ENCODE peak calls at places on chromosome 11, in four cellular contexts. One of them, this sample, is unnamed.

GRCh38 chr11:128690746-128691091 is 3.2 kb upstream of the FLI1 start:
- DNase-seq in uterus: no peak
- DNase-seq in AML-193: no peak
- DNase-seq in IMR-90: no peak
- DNase-seq in this sample: no peak

GRCh38 chr11:14414470-14415461 is 55.8 kb upstream of the RRAS2 start:
- DNase-seq in uterus: no peak
- DNase-seq in AML-193: no peak
- DNase-seq in IMR-90: peak
- DNase-seq in this sample: no peak

GRCh38 chr11:134584706-134585445 is 172.8 kb upstream of the B3GAT1 start:
- DNase-seq in uterus: no peak
- DNase-seq in AML-193: no peak
- DNase-seq in IMR-90: no peak
- DNase-seq in this sample: no peak

GRCh38 chr11:118998822-118999221 is 884 bp downstream of the CENATAC start:
- DNase-seq in uterus: no peak
- DNase-seq in AML-193: no peak
- DNase-seq in IMR-90: peak
- DNase-seq in this sample: peak

GRCh38 chr11:33396361-33396760 is 139.2 kb downstream of the HIPK3 start:
- DNase-seq in uterus: no peak
- DNase-seq in AML-193: no peak
- DNase-seq in IMR-90: no peak
- DNase-seq in this sample: no peak

GRCh38 chr11:17528181-17528691 is 16.0 kb downstream of the USH1C start:
- DNase-seq in uterus: peak
- DNase-seq in AML-193: peak
- DNase-seq in IMR-90: peak
- DNase-seq in this sample: peak

GRCh38 chr11:1970956-1971355 is 23.8 kb downstream of the MRPL23 start:
- DNase-seq in uterus: no peak
- DNase-seq in AML-193: no peak
- DNase-seq in IMR-90: no peak
- DNase-seq in this sample: no peak

GRCh38 chr11:27720277-27720830 is 20.1 kb upstream of the BDNF start:
- DNase-seq in uterus: no peak
- DNase-seq in AML-193: no peak
- DNase-seq in IMR-90: peak
- DNase-seq in this sample: no peak

GRCh38 chr11:104534268-104534667 is 364.0 kb downstream of the CASP12 start:
- DNase-seq in uterus: no peak
- DNase-seq in AML-193: no peak
- DNase-seq in IMR-90: peak
- DNase-seq in this sample: no peak

GRCh38 chr11:86089659-86090058 is 20.8 kb upstream of the PICALM start:
- DNase-seq in uterus: no peak
- DNase-seq in AML-193: no peak
- DNase-seq in IMR-90: no peak
- DNase-seq in this sample: no peak

GRCh38 chr11:84524422-84525051 is 1102.6 kb downstream of the DLG2 start:
- DNase-seq in uterus: no peak
- DNase-seq in AML-193: peak
- DNase-seq in IMR-90: peak
- DNase-seq in this sample: peak

GRCh38 chr11:35402751-35403454 is 16.5 kb downstream of the SLC1A2 start:
- DNase-seq in uterus: no peak
- DNase-seq in AML-193: no peak
- DNase-seq in IMR-90: no peak
- DNase-seq in this sample: no peak

GRCh38 chr11:2581151-2581930 is 118.5 kb downstream of the KCNQ1OT1 start:
- DNase-seq in uterus: no peak
- DNase-seq in AML-193: no peak
- DNase-seq in IMR-90: no peak
- DNase-seq in this sample: no peak

GRCh38 chr11:118086913-118087768 is at the start of gene SMIM35:
- DNase-seq in uterus: no peak
- DNase-seq in AML-193: no peak
- DNase-seq in IMR-90: no peak
- DNase-seq in this sample: no peak

GRCh38 chr11:65576867-65577755 is 1.3 kb downstream of the EHBP1L1 start:
- DNase-seq in uterus: peak
- DNase-seq in AML-193: peak
- DNase-seq in IMR-90: peak
- DNase-seq in this sample: peak

GRCh38 chr11:22244986-22245592 is 52.2 kb downstream of the ANO5 start:
- DNase-seq in uterus: no peak
- DNase-seq in AML-193: peak
- DNase-seq in IMR-90: peak
- DNase-seq in this sample: peak

GRCh38 chr11:34595391-34595790 is 25.5 kb upstream of the EHF start:
- DNase-seq in uterus: no peak
- DNase-seq in AML-193: no peak
- DNase-seq in IMR-90: no peak
- DNase-seq in this sample: no peak

GRCh38 chr11:32072872-32073661 is 17.8 kb upstream of the RCN1 start:
- DNase-seq in uterus: no peak
- DNase-seq in AML-193: no peak
- DNase-seq in IMR-90: no peak
- DNase-seq in this sample: no peak

GRCh38 chr11:10567466-10567865 is 999 bp downstream of the LYVE1 start:
- DNase-seq in uterus: no peak
- DNase-seq in AML-193: no peak
- DNase-seq in IMR-90: no peak
- DNase-seq in this sample: no peak

GRCh38 chr11:65423516-65424199 is 1.1 kb downstream of the NEAT1 start:
- DNase-seq in uterus: no peak
- DNase-seq in AML-193: no peak
- DNase-seq in IMR-90: peak
- DNase-seq in this sample: peak

GRCh38 chr11:126790550-126790981 is 210.0 kb downstream of the KIRREL3 start:
- DNase-seq in uterus: no peak
- DNase-seq in AML-193: no peak
- DNase-seq in IMR-90: peak
- DNase-seq in this sample: peak

GRCh38 chr11:12617632-12618031 is 56.6 kb upstream of the TEAD1 start:
- DNase-seq in uterus: no peak
- DNase-seq in AML-193: no peak
- DNase-seq in IMR-90: no peak
- DNase-seq in this sample: no peak

GRCh38 chr11:2135648-2136201 is 3.5 kb downstream of the IGF2 start:
- DNase-seq in uterus: no peak
- DNase-seq in AML-193: no peak
- DNase-seq in IMR-90: no peak
- DNase-seq in this sample: no peak

GRCh38 chr11:63908631-63909491 is 8.1 kb downstream of the RCOR2 start:
- DNase-seq in uterus: peak
- DNase-seq in AML-193: no peak
- DNase-seq in IMR-90: no peak
- DNase-seq in this sample: no peak

GRCh38 chr11:126479178-126479930 is 123.9 kb downstream of the ST3GAL4 start:
- DNase-seq in uterus: no peak
- DNase-seq in AML-193: no peak
- DNase-seq in IMR-90: no peak
- DNase-seq in this sample: no peak

GRCh38 chr11:134668796-134669195 is 256.8 kb upstream of the B3GAT1 start:
- DNase-seq in uterus: no peak
- DNase-seq in AML-193: no peak
- DNase-seq in IMR-90: no peak
- DNase-seq in this sample: no peak

GRCh38 chr11:94401773-94402265 is 600 bp upstream of the GPR83 start:
- DNase-seq in uterus: no peak
- DNase-seq in AML-193: no peak
- DNase-seq in IMR-90: no peak
- DNase-seq in this sample: no peak

GRCh38 chr11:73978576-73979086 is 4.0 kb downstream of the UCP2 start:
- DNase-seq in uterus: no peak
- DNase-seq in AML-193: no peak
- DNase-seq in IMR-90: peak
- DNase-seq in this sample: no peak

GRCh38 chr11:132114185-132114584 is 743.8 kb downstream of the NTM start:
- DNase-seq in uterus: no peak
- DNase-seq in AML-193: peak
- DNase-seq in IMR-90: peak
- DNase-seq in this sample: peak

GRCh38 chr11:70068345-70068744 is 9.8 kb upstream of the ANO1 start:
- DNase-seq in uterus: no peak
- DNase-seq in AML-193: no peak
- DNase-seq in IMR-90: no peak
- DNase-seq in this sample: no peak

GRCh38 chr11:65793144-65793581 is 6.3 kb downstream of the OVOL1 start:
- DNase-seq in uterus: no peak
- DNase-seq in AML-193: no peak
- DNase-seq in IMR-90: no peak
- DNase-seq in this sample: no peak

GRCh38 chr11:75077316-75077715 is 19.4 kb downstream of the OR2AT4 start:
- DNase-seq in uterus: no peak
- DNase-seq in AML-193: no peak
- DNase-seq in IMR-90: peak
- DNase-seq in this sample: no peak

GRCh38 chr11:911031-911889 is 650 bp upstream of the CHID1 start:
- DNase-seq in uterus: peak
- DNase-seq in AML-193: peak
- DNase-seq in IMR-90: peak
- DNase-seq in this sample: peak

GRCh38 chr11:101445761-101446160 is 138.0 kb downstream of the TRPC6 start:
- DNase-seq in uterus: no peak
- DNase-seq in AML-193: no peak
- DNase-seq in IMR-90: no peak
- DNase-seq in this sample: no peak

GRCh38 chr11:12807621-12808020 is 133.4 kb downstream of the TEAD1 start:
- DNase-seq in uterus: no peak
- DNase-seq in AML-193: no peak
- DNase-seq in IMR-90: no peak
- DNase-seq in this sample: no peak

GRCh38 chr11:46006418-46007070 is 84.1 kb downstream of the LARGE2 start:
- DNase-seq in uterus: no peak
- DNase-seq in AML-193: peak
- DNase-seq in IMR-90: peak
- DNase-seq in this sample: peak

GRCh38 chr11:62724171-62724570 is 3.1 kb downstream of the HNRNPUL2 start:
- DNase-seq in uterus: no peak
- DNase-seq in AML-193: no peak
- DNase-seq in IMR-90: no peak
- DNase-seq in this sample: no peak

GRCh38 chr11:18770479-18771125 is 21.0 kb downstream of the PTPN5 start:
- DNase-seq in uterus: no peak
- DNase-seq in AML-193: no peak
- DNase-seq in IMR-90: no peak
- DNase-seq in this sample: no peak